ENCODE peak calls at places on chromosomes 1 and 21, in four cellular contexts. Z is HCT116, K is tibial artery, O is right lobe of liver. E is an unnamed sample.
A peak's percentile ranks its signal among the peaks of the same experiment; 100 is the strongest.

GRCh38 chr1:23960291-23960718 is 677 bp downstream of the PNRC2 start:
- DNase-seq in O (no peak), K (no peak), Z (no peak), E (no peak)

GRCh38 chr1:204192589-204193352 is 3.5 kb downstream of the KISS1 start:
- DNase-seq in Z (no peak), O (no peak), K (no peak), E (no peak)

GRCh38 chr21:41680444-41681335 is 86.2 kb downstream of the RIPK4 start:
- DNase-seq in Z (no peak), O (no peak), K (no peak), E (no peak)

GRCh38 chr1:37995773-37996379 is 6.1 kb upstream of the SF3A3 start:
- DNase-seq in O (no peak), Z (no peak), K (peak; percentile 68), E (no peak)

GRCh38 chr1:172466795-172467407 is 23.0 kb upstream of the PIGC start:
- DNase-seq in Z (peak; percentile 34), O (no peak), K (no peak), E (peak; percentile 56)

GRCh38 chr1:227725036-227725435 is 10.1 kb downstream of the JMJD4 start:
- DNase-seq in O (no peak), K (no peak), Z (no peak), E (no peak)

GRCh38 chr1:77275194-77275593 is 6.6 kb upstream of the AK5 start:
- DNase-seq in Z (no peak), O (no peak), K (no peak), E (no peak)

GRCh38 chr21:32196001-32196400 is 82.8 kb downstream of the MIS18A start:
- DNase-seq in K (no peak), O (no peak), Z (no peak), E (no peak)

GRCh38 chr1:150002217-150002616 is 8.3 kb downstream of the OTUD7B start:
- DNase-seq in O (no peak), Z (no peak), K (no peak), E (no peak)

GRCh38 chr1:1197551-1198422 is 8.6 kb downstream of the TNFRSF18 start:
- DNase-seq in O (no peak), K (no peak), Z (no peak), E (no peak)

GRCh38 chr1:152967201-152967600 is 3.2 kb upstream of the SPRR4 start:
- DNase-seq in O (no peak), K (no peak), Z (no peak), E (no peak)

GRCh38 chr1:205739348-205740160 is 10.4 kb downstream of the NUCKS1 start:
- DNase-seq in O (no peak), Z (no peak), K (no peak), E (no peak)

GRCh38 chr1:114002492-114003290 is 23.4 kb downstream of the OLFML3 start:
- DNase-seq in Z (no peak), K (no peak), O (no peak), E (no peak)

GRCh38 chr1:1357871-1358432 is 403 bp downstream of the MXRA8 start:
- DNase-seq in Z (no peak), K (no peak), O (no peak), E (no peak)

GRCh38 chr1:15489052-15489736 is 13.3 kb downstream of the CELA2B start:
- DNase-seq in K (no peak), Z (no peak), O (no peak), E (no peak)

GRCh38 chr1:112762541-112763141 is 47.5 kb upstream of the PPM1J start:
- DNase-seq in O (no peak), Z (no peak), K (no peak), E (no peak)

GRCh38 chr1:2202008-2202575 is 7.5 kb upstream of the FAAP20 start:
- DNase-seq in K (no peak), Z (no peak), O (no peak), E (no peak)

GRCh38 chr21:42493109-42494060 is 2.6 kb downstream of the RSPH1 start:
- DNase-seq in O (no peak), K (no peak), Z (no peak), E (peak; percentile 64)

GRCh38 chr1:161207173-161207572 is 5.0 kb downstream of the NDUFS2 start:
- DNase-seq in Z (no peak), O (no peak), K (no peak), E (no peak)

GRCh38 chr1:75632350-75632949 is 21.5 kb upstream of the SLC44A5 start:
- DNase-seq in K (no peak), O (no peak), Z (peak; percentile 13), E (no peak)

GRCh38 chr1:44029260-44029910 is 1.9 kb downstream of the SLC6A9 start:
- DNase-seq in K (no peak), Z (no peak), O (no peak), E (no peak)

GRCh38 chr1:119937198-119937597 is 40.9 kb upstream of the ADAM30 start:
- DNase-seq in Z (no peak), O (no peak), K (no peak), E (no peak)

GRCh38 chr1:18266391-18266790 is 158.8 kb downstream of the IGSF21 start:
- DNase-seq in K (no peak), O (no peak), Z (no peak), E (no peak)

GRCh38 chr1:222372221-222372620 is 175.7 kb downstream of the HHIPL2 start:
- DNase-seq in K (no peak), O (no peak), Z (no peak), E (no peak)

GRCh38 chr1:222369991-222370910 is 177.7 kb downstream of the HHIPL2 start:
- DNase-seq in O (no peak), K (no peak), Z (no peak), E (no peak)

GRCh38 chr1:222373216-222373615 is 174.7 kb downstream of the HHIPL2 start:
- DNase-seq in K (no peak), Z (no peak), O (no peak), E (no peak)

GRCh38 chr1:222369148-222369547 is 178.8 kb downstream of the HHIPL2 start:
- DNase-seq in K (no peak), O (no peak), Z (no peak), E (no peak)

GRCh38 chr1:222370911-222371717 is 176.8 kb downstream of the HHIPL2 start:
- DNase-seq in Z (no peak), K (no peak), O (no peak), E (no peak)
- H3K4me3 ChIP-seq in Z (no peak overlapping the region), K (no peak overlapping the region), O (no peak overlapping the region), E (no peak overlapping the region)

GRCh38 chr1:247043406-247043805 is 35.2 kb downstream of the ZNF670 start:
- DNase-seq in O (no peak), Z (no peak), K (no peak), E (no peak)
- TF ChIP-seq CTCF in O (no peak), Z (no peak), K (no peak), E (no peak)

GRCh38 chr1:20770314-20771087 is 16.6 kb downstream of the HP1BP3 start:
- DNase-seq in K (no peak), O (no peak), Z (no peak), E (no peak)
- H3K4me1 ChIP-seq in K (no peaks in the 10 kb centered on the region), O (no peaks in the 10 kb centered on the region), Z (no peaks in the 10 kb centered on the region), E (no peaks in the 10 kb centered on the region)

GRCh38 chr1:94250341-94250740 is 13.0 kb upstream of the ARHGAP29 start:
- DNase-seq in K (no peak), O (no peak), Z (no peak), E (peak; percentile 59)

GRCh38 chr1:94246692-94247145 is 9.3 kb upstream of the ARHGAP29 start:
- DNase-seq in Z (no peak), O (no peak), K (no peak), E (peak; percentile 22)

GRCh38 chr1:94245747-94246438 is 8.5 kb upstream of the ARHGAP29 start:
- DNase-seq in Z (no peak), O (no peak), K (no peak), E (no peak)

GRCh38 chr1:94247146-94248094 is 10.0 kb upstream of the ARHGAP29 start:
- DNase-seq in Z (peak; percentile 67), K (peak; percentile 70), O (peak; percentile 91), E (peak; percentile 82)

GRCh38 chr1:94248956-94249688 is 11.7 kb upstream of the ARHGAP29 start:
- DNase-seq in O (no peak), Z (no peak), K (no peak), E (no peak)
- H3K4me3 ChIP-seq in O (no peak overlapping the region), Z (no peak overlapping the region), K (no peak overlapping the region), E (no peak overlapping the region)

GRCh38 chr1:224564491-224565084 is 51.5 kb upstream of the CNIH3 start:
- DNase-seq in O (no peak), Z (no peak), K (no peak), E (no peak)
- TF ChIP-seq CTCF in O (no peak), Z (no peak), K (no peak), E (no peak)

GRCh38 chr1:111734426-111734825 is 4.8 kb downstream of the INKA2 start:
- DNase-seq in O (peak; percentile 35), Z (no peak), K (no peak), E (no peak)
- H3K4me1 ChIP-seq in O (no peaks in the 10 kb centered on the region), Z (peaks cover 9% of the 10 kb centered on the region), K (no peaks in the 10 kb centered on the region), E (peaks cover 4% of the 10 kb centered on the region)

GRCh38 chr1:96967311-96967710 is 245.7 kb downstream of the PTBP2 start:
- DNase-seq in O (no peak), K (no peak), Z (no peak), E (no peak)
- H3K4me3 ChIP-seq in O (no peak overlapping the region), K (no peak overlapping the region), Z (no peak overlapping the region), E (no peak overlapping the region)

E was measured in Caco-2.